ENCODE peak calls at places on chromosomes 16 and 17, in ten cellular contexts. One of them, this sample, is unnamed.

GRCh38 chr16:13351651-13352217 is 450.3 kb downstream of the SHISA9 start:
- DNase-seq in amniotic stem cell: no peak
- DNase-seq in effector CD4-positive, alpha-beta T cell: no peak
- DNase-seq in stimulated activated CD4-positive, alpha-beta T cell treated with anti-CD3 and anti-CD28 coated beads, TNF-alpha, amount 100 ng/mL, for 24 hours: no peak
- DNase-seq in CD4-positive, alpha-beta T cell: no peak
- DNase-seq in anterior cingulate cortex: no peak
- DNase-seq in myocyte: peak
- DNase-seq in activated T-helper 1 cell treated with anti-CD3 and anti-CD28 coated beads, Interleukin-2, amount 50 U/mL, for 16 hours: no peak
- DNase-seq in activated CD4-positive, CD25-positive, alpha-beta regulatory T cell treated with anti-CD3 and anti-CD28 coated beads, Interleukin-2, amount 50 U/mL, for 72 hours: no peak
- DNase-seq in HFF-Myc: no peak
- DNase-seq in this sample: no peak

GRCh38 chr16:71360378-71360777 is 1.9 kb downstream of the CALB2 start:
- DNase-seq in amniotic stem cell: no peak
- DNase-seq in effector CD4-positive, alpha-beta T cell: no peak
- DNase-seq in stimulated activated CD4-positive, alpha-beta T cell treated with anti-CD3 and anti-CD28 coated beads, TNF-alpha, amount 100 ng/mL, for 24 hours: no peak
- DNase-seq in CD4-positive, alpha-beta T cell: no peak
- DNase-seq in anterior cingulate cortex: no peak
- DNase-seq in myocyte: peak
- DNase-seq in activated T-helper 1 cell treated with anti-CD3 and anti-CD28 coated beads, Interleukin-2, amount 50 U/mL, for 16 hours: no peak
- DNase-seq in activated CD4-positive, CD25-positive, alpha-beta regulatory T cell treated with anti-CD3 and anti-CD28 coated beads, Interleukin-2, amount 50 U/mL, for 72 hours: no peak
- DNase-seq in HFF-Myc: peak
- DNase-seq in this sample: no peak

GRCh38 chr16:4733747-4734062 is 366 bp downstream of the ANKS3 start:
- DNase-seq in amniotic stem cell: no peak
- DNase-seq in effector CD4-positive, alpha-beta T cell: no peak
- DNase-seq in stimulated activated CD4-positive, alpha-beta T cell treated with anti-CD3 and anti-CD28 coated beads, TNF-alpha, amount 100 ng/mL, for 24 hours: no peak
- DNase-seq in CD4-positive, alpha-beta T cell: peak
- DNase-seq in anterior cingulate cortex: no peak
- DNase-seq in myocyte: no peak
- DNase-seq in activated T-helper 1 cell treated with anti-CD3 and anti-CD28 coated beads, Interleukin-2, amount 50 U/mL, for 16 hours: no peak
- DNase-seq in activated CD4-positive, CD25-positive, alpha-beta regulatory T cell treated with anti-CD3 and anti-CD28 coated beads, Interleukin-2, amount 50 U/mL, for 72 hours: no peak
- DNase-seq in HFF-Myc: no peak
- DNase-seq in this sample: no peak

GRCh38 chr17:52148288-52148968 is 10.1 kb downstream of the CA10 start:
- DNase-seq in amniotic stem cell: no peak
- DNase-seq in effector CD4-positive, alpha-beta T cell: no peak
- DNase-seq in stimulated activated CD4-positive, alpha-beta T cell treated with anti-CD3 and anti-CD28 coated beads, TNF-alpha, amount 100 ng/mL, for 24 hours: no peak
- DNase-seq in CD4-positive, alpha-beta T cell: no peak
- DNase-seq in anterior cingulate cortex: no peak
- DNase-seq in myocyte: no peak
- DNase-seq in activated T-helper 1 cell treated with anti-CD3 and anti-CD28 coated beads, Interleukin-2, amount 50 U/mL, for 16 hours: no peak
- DNase-seq in activated CD4-positive, CD25-positive, alpha-beta regulatory T cell treated with anti-CD3 and anti-CD28 coated beads, Interleukin-2, amount 50 U/mL, for 72 hours: no peak
- DNase-seq in HFF-Myc: no peak
- DNase-seq in this sample: no peak

GRCh38 chr17:14389656-14390055 is 88.8 kb downstream of the HS3ST3B1 start:
- DNase-seq in amniotic stem cell: no peak
- DNase-seq in effector CD4-positive, alpha-beta T cell: no peak
- DNase-seq in stimulated activated CD4-positive, alpha-beta T cell treated with anti-CD3 and anti-CD28 coated beads, TNF-alpha, amount 100 ng/mL, for 24 hours: no peak
- DNase-seq in CD4-positive, alpha-beta T cell: no peak
- DNase-seq in anterior cingulate cortex: no peak
- DNase-seq in myocyte: no peak
- DNase-seq in activated T-helper 1 cell treated with anti-CD3 and anti-CD28 coated beads, Interleukin-2, amount 50 U/mL, for 16 hours: no peak
- DNase-seq in activated CD4-positive, CD25-positive, alpha-beta regulatory T cell treated with anti-CD3 and anti-CD28 coated beads, Interleukin-2, amount 50 U/mL, for 72 hours: no peak
- DNase-seq in HFF-Myc: no peak
- DNase-seq in this sample: no peak

GRCh38 chr16:56401482-56401881 is 23.9 kb downstream of the AMFR start:
- DNase-seq in amniotic stem cell: no peak
- DNase-seq in effector CD4-positive, alpha-beta T cell: no peak
- DNase-seq in stimulated activated CD4-positive, alpha-beta T cell treated with anti-CD3 and anti-CD28 coated beads, TNF-alpha, amount 100 ng/mL, for 24 hours: no peak
- DNase-seq in CD4-positive, alpha-beta T cell: no peak
- DNase-seq in anterior cingulate cortex: no peak
- DNase-seq in myocyte: peak
- DNase-seq in activated T-helper 1 cell treated with anti-CD3 and anti-CD28 coated beads, Interleukin-2, amount 50 U/mL, for 16 hours: no peak
- DNase-seq in activated CD4-positive, CD25-positive, alpha-beta regulatory T cell treated with anti-CD3 and anti-CD28 coated beads, Interleukin-2, amount 50 U/mL, for 72 hours: no peak
- DNase-seq in HFF-Myc: no peak
- DNase-seq in this sample: no peak

GRCh38 chr17:32564325-32564724 is 77.5 kb downstream of the CDK5R1 start:
- DNase-seq in amniotic stem cell: no peak
- DNase-seq in effector CD4-positive, alpha-beta T cell: no peak
- DNase-seq in stimulated activated CD4-positive, alpha-beta T cell treated with anti-CD3 and anti-CD28 coated beads, TNF-alpha, amount 100 ng/mL, for 24 hours: no peak
- DNase-seq in CD4-positive, alpha-beta T cell: no peak
- DNase-seq in anterior cingulate cortex: no peak
- DNase-seq in myocyte: no peak
- DNase-seq in activated T-helper 1 cell treated with anti-CD3 and anti-CD28 coated beads, Interleukin-2, amount 50 U/mL, for 16 hours: no peak
- DNase-seq in activated CD4-positive, CD25-positive, alpha-beta regulatory T cell treated with anti-CD3 and anti-CD28 coated beads, Interleukin-2, amount 50 U/mL, for 72 hours: no peak
- DNase-seq in HFF-Myc: no peak
- DNase-seq in this sample: no peak

GRCh38 chr16:6864670-6865069 is 468.0 kb upstream of the RBFOX1 start:
- DNase-seq in amniotic stem cell: no peak
- DNase-seq in effector CD4-positive, alpha-beta T cell: no peak
- DNase-seq in stimulated activated CD4-positive, alpha-beta T cell treated with anti-CD3 and anti-CD28 coated beads, TNF-alpha, amount 100 ng/mL, for 24 hours: no peak
- DNase-seq in CD4-positive, alpha-beta T cell: no peak
- DNase-seq in anterior cingulate cortex: no peak
- DNase-seq in myocyte: no peak
- DNase-seq in activated T-helper 1 cell treated with anti-CD3 and anti-CD28 coated beads, Interleukin-2, amount 50 U/mL, for 16 hours: no peak
- DNase-seq in activated CD4-positive, CD25-positive, alpha-beta regulatory T cell treated with anti-CD3 and anti-CD28 coated beads, Interleukin-2, amount 50 U/mL, for 72 hours: no peak
- DNase-seq in HFF-Myc: no peak
- DNase-seq in this sample: no peak

GRCh38 chr17:58344047-58344790 is 7.8 kb downstream of the SUPT4H1 start:
- DNase-seq in amniotic stem cell: no peak
- DNase-seq in effector CD4-positive, alpha-beta T cell: peak
- DNase-seq in stimulated activated CD4-positive, alpha-beta T cell treated with anti-CD3 and anti-CD28 coated beads, TNF-alpha, amount 100 ng/mL, for 24 hours: peak
- DNase-seq in CD4-positive, alpha-beta T cell: peak
- DNase-seq in anterior cingulate cortex: peak
- DNase-seq in myocyte: peak
- DNase-seq in activated T-helper 1 cell treated with anti-CD3 and anti-CD28 coated beads, Interleukin-2, amount 50 U/mL, for 16 hours: no peak
- DNase-seq in activated CD4-positive, CD25-positive, alpha-beta regulatory T cell treated with anti-CD3 and anti-CD28 coated beads, Interleukin-2, amount 50 U/mL, for 72 hours: peak
- DNase-seq in HFF-Myc: no peak
- DNase-seq in this sample: peak

GRCh38 chr16:87945351-87946042 is 5.7 kb upstream of the BANP start:
- DNase-seq in amniotic stem cell: no peak
- DNase-seq in effector CD4-positive, alpha-beta T cell: no peak
- DNase-seq in stimulated activated CD4-positive, alpha-beta T cell treated with anti-CD3 and anti-CD28 coated beads, TNF-alpha, amount 100 ng/mL, for 24 hours: no peak
- DNase-seq in CD4-positive, alpha-beta T cell: no peak
- DNase-seq in anterior cingulate cortex: peak
- DNase-seq in myocyte: peak
- DNase-seq in activated T-helper 1 cell treated with anti-CD3 and anti-CD28 coated beads, Interleukin-2, amount 50 U/mL, for 16 hours: no peak
- DNase-seq in activated CD4-positive, CD25-positive, alpha-beta regulatory T cell treated with anti-CD3 and anti-CD28 coated beads, Interleukin-2, amount 50 U/mL, for 72 hours: no peak
- DNase-seq in HFF-Myc: no peak
- DNase-seq in this sample: no peak

GRCh38 chr17:44759096-44759915 is 518 bp downstream of the ADAM11 start:
- DNase-seq in amniotic stem cell: no peak
- DNase-seq in effector CD4-positive, alpha-beta T cell: no peak
- DNase-seq in stimulated activated CD4-positive, alpha-beta T cell treated with anti-CD3 and anti-CD28 coated beads, TNF-alpha, amount 100 ng/mL, for 24 hours: no peak
- DNase-seq in CD4-positive, alpha-beta T cell: no peak
- DNase-seq in anterior cingulate cortex: no peak
- DNase-seq in myocyte: no peak
- DNase-seq in activated T-helper 1 cell treated with anti-CD3 and anti-CD28 coated beads, Interleukin-2, amount 50 U/mL, for 16 hours: no peak
- DNase-seq in activated CD4-positive, CD25-positive, alpha-beta regulatory T cell treated with anti-CD3 and anti-CD28 coated beads, Interleukin-2, amount 50 U/mL, for 72 hours: no peak
- DNase-seq in HFF-Myc: no peak
- DNase-seq in this sample: peak

GRCh38 chr17:75077490-75078096 is 10.2 kb upstream of the SLC16A5 start:
- DNase-seq in amniotic stem cell: no peak
- DNase-seq in effector CD4-positive, alpha-beta T cell: peak
- DNase-seq in stimulated activated CD4-positive, alpha-beta T cell treated with anti-CD3 and anti-CD28 coated beads, TNF-alpha, amount 100 ng/mL, for 24 hours: no peak
- DNase-seq in CD4-positive, alpha-beta T cell: peak
- DNase-seq in anterior cingulate cortex: peak
- DNase-seq in myocyte: no peak
- DNase-seq in activated T-helper 1 cell treated with anti-CD3 and anti-CD28 coated beads, Interleukin-2, amount 50 U/mL, for 16 hours: no peak
- DNase-seq in activated CD4-positive, CD25-positive, alpha-beta regulatory T cell treated with anti-CD3 and anti-CD28 coated beads, Interleukin-2, amount 50 U/mL, for 72 hours: peak
- DNase-seq in HFF-Myc: no peak
- DNase-seq in this sample: peak

GRCh38 chr16:58128721-58129096 is 472 bp downstream of the CFAP20 start:
- DNase-seq in amniotic stem cell: no peak
- DNase-seq in effector CD4-positive, alpha-beta T cell: peak
- DNase-seq in stimulated activated CD4-positive, alpha-beta T cell treated with anti-CD3 and anti-CD28 coated beads, TNF-alpha, amount 100 ng/mL, for 24 hours: no peak
- DNase-seq in CD4-positive, alpha-beta T cell: no peak
- DNase-seq in anterior cingulate cortex: no peak
- DNase-seq in myocyte: peak
- DNase-seq in activated T-helper 1 cell treated with anti-CD3 and anti-CD28 coated beads, Interleukin-2, amount 50 U/mL, for 16 hours: no peak
- DNase-seq in activated CD4-positive, CD25-positive, alpha-beta regulatory T cell treated with anti-CD3 and anti-CD28 coated beads, Interleukin-2, amount 50 U/mL, for 72 hours: no peak
- DNase-seq in HFF-Myc: no peak
- DNase-seq in this sample: no peak

GRCh38 chr16:8517280-8517679 is 73.0 kb downstream of the TMEM114 start:
- DNase-seq in amniotic stem cell: no peak
- DNase-seq in effector CD4-positive, alpha-beta T cell: no peak
- DNase-seq in stimulated activated CD4-positive, alpha-beta T cell treated with anti-CD3 and anti-CD28 coated beads, TNF-alpha, amount 100 ng/mL, for 24 hours: no peak
- DNase-seq in CD4-positive, alpha-beta T cell: no peak
- DNase-seq in anterior cingulate cortex: no peak
- DNase-seq in myocyte: no peak
- DNase-seq in activated T-helper 1 cell treated with anti-CD3 and anti-CD28 coated beads, Interleukin-2, amount 50 U/mL, for 16 hours: no peak
- DNase-seq in activated CD4-positive, CD25-positive, alpha-beta regulatory T cell treated with anti-CD3 and anti-CD28 coated beads, Interleukin-2, amount 50 U/mL, for 72 hours: no peak
- DNase-seq in HFF-Myc: no peak
- DNase-seq in this sample: no peak

GRCh38 chr16:28538733-28539596 is at the start of gene NUPR1:
- DNase-seq in amniotic stem cell: peak
- DNase-seq in effector CD4-positive, alpha-beta T cell: no peak
- DNase-seq in stimulated activated CD4-positive, alpha-beta T cell treated with anti-CD3 and anti-CD28 coated beads, TNF-alpha, amount 100 ng/mL, for 24 hours: no peak
- DNase-seq in CD4-positive, alpha-beta T cell: no peak
- DNase-seq in anterior cingulate cortex: peak
- DNase-seq in myocyte: peak
- DNase-seq in activated T-helper 1 cell treated with anti-CD3 and anti-CD28 coated beads, Interleukin-2, amount 50 U/mL, for 16 hours: no peak
- DNase-seq in activated CD4-positive, CD25-positive, alpha-beta regulatory T cell treated with anti-CD3 and anti-CD28 coated beads, Interleukin-2, amount 50 U/mL, for 72 hours: no peak
- DNase-seq in HFF-Myc: peak
- DNase-seq in this sample: no peak

GRCh38 chr17:34156741-34157589 is 98.1 kb upstream of the CCL2 start:
- DNase-seq in amniotic stem cell: no peak
- DNase-seq in effector CD4-positive, alpha-beta T cell: no peak
- DNase-seq in stimulated activated CD4-positive, alpha-beta T cell treated with anti-CD3 and anti-CD28 coated beads, TNF-alpha, amount 100 ng/mL, for 24 hours: no peak
- DNase-seq in CD4-positive, alpha-beta T cell: no peak
- DNase-seq in anterior cingulate cortex: no peak
- DNase-seq in myocyte: no peak
- DNase-seq in activated T-helper 1 cell treated with anti-CD3 and anti-CD28 coated beads, Interleukin-2, amount 50 U/mL, for 16 hours: no peak
- DNase-seq in activated CD4-positive, CD25-positive, alpha-beta regulatory T cell treated with anti-CD3 and anti-CD28 coated beads, Interleukin-2, amount 50 U/mL, for 72 hours: no peak
- DNase-seq in HFF-Myc: no peak
- DNase-seq in this sample: no peak

GRCh38 chr16:55668337-55669281 is 12.8 kb downstream of the SLC6A2 start:
- DNase-seq in amniotic stem cell: no peak
- DNase-seq in effector CD4-positive, alpha-beta T cell: no peak
- DNase-seq in stimulated activated CD4-positive, alpha-beta T cell treated with anti-CD3 and anti-CD28 coated beads, TNF-alpha, amount 100 ng/mL, for 24 hours: no peak
- DNase-seq in CD4-positive, alpha-beta T cell: no peak
- DNase-seq in anterior cingulate cortex: no peak
- DNase-seq in myocyte: peak
- DNase-seq in activated T-helper 1 cell treated with anti-CD3 and anti-CD28 coated beads, Interleukin-2, amount 50 U/mL, for 16 hours: no peak
- DNase-seq in activated CD4-positive, CD25-positive, alpha-beta regulatory T cell treated with anti-CD3 and anti-CD28 coated beads, Interleukin-2, amount 50 U/mL, for 72 hours: no peak
- DNase-seq in HFF-Myc: peak
- DNase-seq in this sample: no peak

GRCh38 chr17:40106760-40107265 is 6.4 kb upstream of the NR1D1 start:
- DNase-seq in amniotic stem cell: no peak
- DNase-seq in effector CD4-positive, alpha-beta T cell: no peak
- DNase-seq in stimulated activated CD4-positive, alpha-beta T cell treated with anti-CD3 and anti-CD28 coated beads, TNF-alpha, amount 100 ng/mL, for 24 hours: no peak
- DNase-seq in CD4-positive, alpha-beta T cell: no peak
- DNase-seq in anterior cingulate cortex: peak
- DNase-seq in myocyte: peak
- DNase-seq in activated T-helper 1 cell treated with anti-CD3 and anti-CD28 coated beads, Interleukin-2, amount 50 U/mL, for 16 hours: no peak
- DNase-seq in activated CD4-positive, CD25-positive, alpha-beta regulatory T cell treated with anti-CD3 and anti-CD28 coated beads, Interleukin-2, amount 50 U/mL, for 72 hours: no peak
- DNase-seq in HFF-Myc: no peak
- DNase-seq in this sample: no peak

GRCh38 chr16:27364493-27365141 is 37.4 kb upstream of the IL21R start:
- DNase-seq in amniotic stem cell: no peak
- DNase-seq in effector CD4-positive, alpha-beta T cell: no peak
- DNase-seq in stimulated activated CD4-positive, alpha-beta T cell treated with anti-CD3 and anti-CD28 coated beads, TNF-alpha, amount 100 ng/mL, for 24 hours: no peak
- DNase-seq in CD4-positive, alpha-beta T cell: no peak
- DNase-seq in anterior cingulate cortex: no peak
- DNase-seq in myocyte: no peak
- DNase-seq in activated T-helper 1 cell treated with anti-CD3 and anti-CD28 coated beads, Interleukin-2, amount 50 U/mL, for 16 hours: no peak
- DNase-seq in activated CD4-positive, CD25-positive, alpha-beta regulatory T cell treated with anti-CD3 and anti-CD28 coated beads, Interleukin-2, amount 50 U/mL, for 72 hours: no peak
- DNase-seq in HFF-Myc: no peak
- DNase-seq in this sample: no peak

GRCh38 chr17:28643979-28644781 is 778 bp downstream of the BLTP2 start:
- DNase-seq in amniotic stem cell: peak
- DNase-seq in effector CD4-positive, alpha-beta T cell: no peak
- DNase-seq in stimulated activated CD4-positive, alpha-beta T cell treated with anti-CD3 and anti-CD28 coated beads, TNF-alpha, amount 100 ng/mL, for 24 hours: no peak
- DNase-seq in CD4-positive, alpha-beta T cell: no peak
- DNase-seq in anterior cingulate cortex: peak
- DNase-seq in myocyte: peak
- DNase-seq in activated T-helper 1 cell treated with anti-CD3 and anti-CD28 coated beads, Interleukin-2, amount 50 U/mL, for 16 hours: no peak
- DNase-seq in activated CD4-positive, CD25-positive, alpha-beta regulatory T cell treated with anti-CD3 and anti-CD28 coated beads, Interleukin-2, amount 50 U/mL, for 72 hours: no peak
- DNase-seq in HFF-Myc: no peak
- DNase-seq in this sample: peak

GRCh38 chr17:58335779-58336455 is 7.3 kb upstream of the TSPOAP1 start:
- DNase-seq in amniotic stem cell: no peak
- DNase-seq in effector CD4-positive, alpha-beta T cell: peak
- DNase-seq in stimulated activated CD4-positive, alpha-beta T cell treated with anti-CD3 and anti-CD28 coated beads, TNF-alpha, amount 100 ng/mL, for 24 hours: no peak
- DNase-seq in CD4-positive, alpha-beta T cell: peak
- DNase-seq in anterior cingulate cortex: no peak
- DNase-seq in myocyte: peak
- DNase-seq in activated T-helper 1 cell treated with anti-CD3 and anti-CD28 coated beads, Interleukin-2, amount 50 U/mL, for 16 hours: no peak
- DNase-seq in activated CD4-positive, CD25-positive, alpha-beta regulatory T cell treated with anti-CD3 and anti-CD28 coated beads, Interleukin-2, amount 50 U/mL, for 72 hours: peak
- DNase-seq in HFF-Myc: no peak
- DNase-seq in this sample: no peak